ENCODE peak calls at places on chromosome 1, in five cellular contexts. P, O, U, E and H are unnamed samples.

GRCh38 chr1:236289492-236290131 is 7.9 kb upstream of the ERO1B start:
- DNase-seq in P (no peak), O (no peak), U (no peak), E (no peak), H (no peak)

GRCh38 chr1:202162049-202162417 is 1.6 kb upstream of the PTPN7 start:
- DNase-seq in P (no peak), O (no peak), U (no peak), E (no peak), H (peak)

GRCh38 chr1:231702804-231703203 is 76.2 kb downstream of the DISC1 start:
- DNase-seq in P (no peak), O (no peak), U (no peak), E (no peak), H (no peak)

GRCh38 chr1:17365271-17365670 is 6.7 kb upstream of the PADI6 start:
- DNase-seq in P (no peak), O (no peak), U (no peak), E (no peak), H (no peak)

GRCh38 chr1:202964755-202965440 is 2.2 kb downstream of the CYB5R1 start:
- DNase-seq in P (no peak), O (no peak), U (no peak), E (peak), H (no peak)

GRCh38 chr1:6776895-6777294 is 8.4 kb upstream of the CAMTA1 start:
- DNase-seq in P (no peak), O (no peak), U (no peak), E (no peak), H (peak)

GRCh38 chr1:158864595-158864994 is 33.4 kb downstream of the MNDA start:
- DNase-seq in P (no peak), O (no peak), U (no peak), E (no peak), H (no peak)

GRCh38 chr1:164659621-164660414 is 100.8 kb downstream of the PBX1 start:
- DNase-seq in P (no peak), O (no peak), U (no peak), E (peak), H (peak)

GRCh38 chr1:31957701-31958674 is 19.8 kb upstream of the PTP4A2 start:
- DNase-seq in P (no peak), O (no peak), U (no peak), E (no peak), H (no peak)

GRCh38 chr1:19775831-19776230 is 23.9 kb downstream of the TMCO4 start:
- DNase-seq in P (no peak), O (no peak), U (no peak), E (no peak), H (no peak)

GRCh38 chr1:28172690-28173150 is 3.8 kb downstream of the PTAFR start:
- DNase-seq in P (no peak), O (no peak), U (peak), E (peak), H (peak)

GRCh38 chr1:210367561-210367960 is 38.9 kb downstream of the HHAT start:
- DNase-seq in P (no peak), O (no peak), U (peak), E (no peak), H (no peak)

GRCh38 chr1:27648602-27649305 is 13.8 kb upstream of the FGR start:
- DNase-seq in P (no peak), O (no peak), U (no peak), E (no peak), H (no peak)

GRCh38 chr1:234851450-234852438 is 241.8 kb upstream of the IRF2BP2 start:
- DNase-seq in P (no peak), O (no peak), U (no peak), E (no peak), H (no peak)

GRCh38 chr1:116331523-116331922 is 41.5 kb upstream of the ATP1A1 start:
- DNase-seq in P (no peak), O (no peak), U (no peak), E (no peak), H (no peak)

GRCh38 chr1:197127513-197127912 is 19.0 kb downstream of the ASPM start:
- DNase-seq in P (no peak), O (no peak), U (no peak), E (no peak), H (no peak)

GRCh38 chr1:119225831-119226230 is 85.4 kb upstream of the WARS2 start:
- DNase-seq in P (no peak), O (no peak), U (no peak), E (no peak), H (no peak)

GRCh38 chr1:101520302-101520701 is 283.5 kb downstream of the S1PR1 start:
- DNase-seq in P (peak), O (no peak), U (peak), E (no peak), H (peak)

GRCh38 chr1:203840208-203840808 is 21.1 kb upstream of the SNRPE start:
- DNase-seq in P (no peak), O (no peak), U (no peak), E (no peak), H (no peak)

GRCh38 chr1:91546876-91547275 is 46.2 kb downstream of the CDC7 start:
- DNase-seq in P (no peak), O (no peak), U (no peak), E (no peak), H (no peak)

GRCh38 chr1:153705484-153705883 is 22.4 kb upstream of the INTS3 start:
- DNase-seq in P (no peak), O (no peak), U (no peak), E (no peak), H (no peak)

GRCh38 chr1:241408170-241408569 is 51.2 kb upstream of the RGS7 start:
- DNase-seq in P (no peak), O (no peak), U (no peak), E (no peak), H (no peak)

GRCh38 chr1:46096269-46097148 is 35.9 kb downstream of the PIK3R3 start:
- DNase-seq in P (no peak), O (no peak), U (no peak), E (no peak), H (no peak)

GRCh38 chr1:119298687-119299086 is 69.9 kb upstream of the HAO2 start:
- DNase-seq in P (no peak), O (no peak), U (peak), E (no peak), H (no peak)

GRCh38 chr1:28518000-28518744 is 12.3 kb downstream of the RCC1 start:
- DNase-seq in P (peak), O (peak), U (peak), E (peak), H (peak)

GRCh38 chr1:94270801-94271203 is 33.4 kb upstream of the ARHGAP29 start:
- DNase-seq in P (no peak), O (no peak), U (no peak), E (no peak), H (no peak)

GRCh38 chr1:30635386-30635975 is 87.9 kb downstream of the MATN1 start:
- DNase-seq in P (no peak), O (no peak), U (no peak), E (no peak), H (no peak)

GRCh38 chr1:94326329-94326728 is 88.9 kb upstream of the ARHGAP29 start:
- DNase-seq in P (no peak), O (no peak), U (no peak), E (no peak), H (no peak)

DNA sequence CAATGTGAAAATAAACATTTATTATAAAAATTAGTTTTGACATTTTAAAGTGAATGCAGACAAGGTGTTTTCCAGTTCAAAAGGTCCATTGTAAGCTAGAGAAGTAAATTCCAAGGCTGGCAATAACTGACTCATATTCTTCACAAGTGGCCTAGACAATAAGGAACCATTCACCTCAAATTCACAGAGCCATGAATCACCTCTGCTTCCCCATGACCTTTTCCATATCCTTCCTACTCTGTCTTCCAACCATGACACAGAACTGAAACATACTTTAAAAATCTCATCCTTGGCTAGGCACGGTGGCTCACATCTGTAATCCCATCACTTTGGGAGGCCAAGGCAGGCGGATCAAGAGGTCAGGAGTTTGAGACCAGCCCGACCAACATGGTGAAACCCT is 24.8 kb downstream of the F11R start:
- DNase-seq in P (peak), O (no peak), U (no peak), E (no peak), H (no peak)
- TF ChIP-seq EP300 in P (no peak), O (no peak), U (no peak), E (no peak), H (no peak)

GRCh38 chr1:8395433-8395866 is 77.5 kb downstream of the SLC45A1 start:
- DNase-seq in P (no peak), O (no peak), U (no peak), E (no peak), H (no peak)

GRCh38 chr1:8398086-8398485 is 80.2 kb downstream of the SLC45A1 start:
- DNase-seq in P (no peak), O (no peak), U (no peak), E (no peak), H (no peak)

GRCh38 chr1:8397511-8397910 is 79.6 kb downstream of the SLC45A1 start:
- DNase-seq in P (no peak), O (no peak), U (no peak), E (no peak), H (no peak)

GRCh38 chr1:8396083-8396911 is 78.4 kb downstream of the SLC45A1 start:
- DNase-seq in P (no peak), O (no peak), U (no peak), E (no peak), H (no peak)

GRCh38 chr1:8396912-8397406 is 79.0 kb downstream of the SLC45A1 start:
- DNase-seq in P (peak), O (no peak), U (peak), E (no peak), H (peak)
- H3K4me3 ChIP-seq in P (no peak), O (no peak), U (no peak), E (no peak), H (no peak)

GRCh38 chr1:226107471-226108460 is 45.2 kb downstream of the H3-3A start:
- DNase-seq in P (no peak), O (no peak), U (no peak), E (no peak), H (no peak)
- TF ChIP-seq CTCF in P (no peak), O (no peak), U (no peak), E (no peak), H (no peak)

DNA sequence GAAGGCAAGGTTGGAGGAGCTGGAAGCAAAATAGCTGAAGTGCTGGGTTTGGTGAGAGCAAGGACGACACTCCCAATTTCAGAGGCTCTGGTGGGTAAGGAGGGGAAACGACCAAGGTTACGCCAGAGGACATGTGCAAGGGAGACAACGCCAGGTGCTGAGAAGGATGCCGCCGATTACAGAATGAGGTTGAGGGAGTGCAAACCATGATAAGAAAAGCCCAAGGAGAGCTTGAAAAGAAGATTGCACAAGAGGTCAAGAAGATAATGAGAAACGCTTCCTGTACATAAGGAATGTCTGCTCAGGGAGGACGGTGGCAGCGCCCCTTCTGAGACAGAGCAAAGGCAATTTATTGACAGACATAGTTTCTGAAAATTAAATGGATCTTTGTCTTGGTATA is 382.0 kb upstream of the PROX1 start:
- DNase-seq in P (no peak), O (no peak), U (no peak), E (no peak), H (no peak)
- TF ChIP-seq EP300 in P (no peak), O (no peak), U (no peak), E (no peak), H (no peak)